ENCODE peak calls at places on chromosomes 6 and 20, in four cellular contexts. G, C, S and V are unnamed samples. For H3K9me3, the result is how much of the 10 kb centered on the place peaks cover.

GRCh38 chr6:145842693-145843546 is 28.3 kb upstream of the FBXO30 start:
- DNase-seq in G (no peak), S (no peak), C (no peak), V (no peak)

GRCh38 chr6:27468334-27468733 is 4.6 kb downstream of the ZNF184 start:
- DNase-seq in S (no peak), G (no peak), C (no peak), V (no peak)

GRCh38 chr6:34292954-34293353 is 44.1 kb upstream of the SMIM29 start:
- DNase-seq in S (no peak), G (no peak), C (no peak), V (no peak)

GRCh38 chr6:165729307-165729936 is 66.4 kb upstream of the PDE10A start:
- DNase-seq in G (peak), S (peak), C (no peak), V (no peak)

GRCh38 chr6:159180001-159180400 is 10.8 kb downstream of the FNDC1 start:
- DNase-seq in G (no peak), C (no peak), S (no peak), V (no peak)

GRCh38 chr6:108169801-108170606 is 4.2 kb downstream of the NR2E1 start:
- DNase-seq in C (no peak), G (peak), S (no peak), V (no peak)

GRCh38 chr6:53318429-53318828 is 30.3 kb downstream of the ELOVL5 start:
- DNase-seq in C (no peak), G (no peak), S (no peak), V (no peak)

GRCh38 chr6:108737594-108738546 is 110.4 kb upstream of the ARMC2 start:
- DNase-seq in C (no peak), S (no peak), G (no peak), V (no peak)

GRCh38 chr6:166862978-166863530 is 93.3 kb downstream of the RNASET2 start:
- DNase-seq in S (no peak), C (no peak), G (no peak), V (no peak)

GRCh38 chr6:113558966-113559365 is 298.2 kb upstream of the MARCKS start:
- DNase-seq in S (no peak), G (no peak), C (no peak), V (no peak)

GRCh38 chr20:55800501-55800900 is 204.8 kb downstream of the CBLN4 start:
- DNase-seq in S (no peak), C (no peak), G (no peak), V (no peak)

GRCh38 chr20:15012551-15012950 is 675.1 kb upstream of the FLRT3 start:
- DNase-seq in G (no peak), C (no peak), S (no peak), V (no peak)

GRCh38 chr6:44478158-44478557 is 90.7 kb downstream of the CDC5L start:
- DNase-seq in S (no peak), G (no peak), C (no peak), V (no peak)

GRCh38 chr20:24708411-24709295 is 239.2 kb downstream of the SYNDIG1 start:
- DNase-seq in S (no peak), C (no peak), G (peak), V (no peak)

GRCh38 chr6:33428219-33428890 is 8.5 kb downstream of the SYNGAP1 start:
- DNase-seq in G (no peak), S (peak), C (no peak), V (no peak)

GRCh38 chr6:54801669-54802068 is 44.9 kb upstream of the FAM83B start:
- DNase-seq in C (no peak), G (no peak), S (no peak), V (no peak)

GRCh38 chr6:135411339-135411738 is 86.2 kb downstream of the AHI1 start:
- DNase-seq in S (peak), G (no peak), C (no peak), V (no peak)

GRCh38 chr20:33438481-33438880 is 5.1 kb downstream of the SNTA1 start:
- DNase-seq in G (no peak), C (no peak), S (no peak), V (no peak)

GRCh38 chr6:113595921-113596376 is 261.2 kb upstream of the MARCKS start:
- DNase-seq in G (no peak), C (no peak), S (no peak), V (no peak)

GRCh38 chr6:89357390-89357789 is 4.9 kb upstream of the UBE2J1 start:
- DNase-seq in C (peak), S (no peak), G (no peak), V (no peak)

GRCh38 chr20:17457064-17457463 is 74.1 kb downstream of the BFSP1 start:
- DNase-seq in G (no peak), S (no peak), C (no peak), V (no peak)

GRCh38 chr6:152980656-152981055 is 2.2 kb downstream of the FBXO5 start:
- DNase-seq in S (no peak), G (no peak), C (no peak), V (no peak)

GRCh38 chr6:119865466-119866350 is 516.1 kb upstream of the MAN1A1 start:
- DNase-seq in C (no peak), G (no peak), S (no peak), V (no peak)

GRCh38 chr6:38856490-38856889 is 141.4 kb downstream of the DNAH8 start:
- DNase-seq in G (no peak), S (no peak), C (no peak), V (no peak)

GRCh38 chr20:32149566-32150170 is 40.2 kb downstream of the TM9SF4 start:
- DNase-seq in S (no peak), C (no peak), G (no peak), V (no peak)

GRCh38 chr6:27940766-27941165 is 16.3 kb upstream of the OR2B6 start:
- DNase-seq in S (no peak), C (no peak), G (no peak), V (no peak)

GRCh38 chr6:26155066-26155925 is 68.1 kb downstream of the HFE start:
- DNase-seq in G (no peak), C (no peak), S (peak), V (no peak)

GRCh38 chr6:170575250-170575649 is 9.2 kb downstream of the PDCD2 start:
- DNase-seq in C (no peak), S (peak), G (no peak), V (no peak)

GRCh38 chr6:5126214-5126613 is 41.1 kb downstream of the PPP1R3G start:
- DNase-seq in C (no peak), S (peak), G (no peak), V (no peak)

GRCh38 chr20:37519508-37520416 is 1.3 kb upstream of the NNAT start:
- DNase-seq in S (peak), G (peak), C (no peak), V (no peak)
- H3K4me3 ChIP-seq in S (no peak), G (peak), C (no peak), V (no peak)

GRCh38 chr20:63522091-63522868 is 1.7 kb downstream of the PPDPF start:
- DNase-seq in C (no peak), S (no peak), G (peak), V (no peak)
- TF ChIP-seq SUZ12 in C (no peak), S (no peak), G (no peak), V (no peak)

GRCh38 chr20:58853976-58854637 is 1.6 kb downstream of the GNAS start:
- DNase-seq in C (no peak), S (no peak), G (no peak), V (no peak)
- H3K9me3 ChIP-seq in C (under half), S (under half), G (under half), V (under half)

GRCh38 chr20:49769125-49769581 is 43.5 kb upstream of the SLC9A8 start:
- DNase-seq in G (no peak), S (no peak), C (no peak), V (no peak)

GRCh38 chr20:49766979-49767419 is 45.6 kb upstream of the SLC9A8 start:
- DNase-seq in S (no peak), C (no peak), G (no peak), V (no peak)

GRCh38 chr20:49770634-49771033 is 42.0 kb upstream of the SLC9A8 start:
- DNase-seq in G (no peak), S (no peak), C (no peak), V (no peak)

GRCh38 chr20:49765846-49766541 is 46.6 kb upstream of the SLC9A8 start:
- DNase-seq in G (no peak), C (no peak), S (no peak), V (no peak)

DNA sequence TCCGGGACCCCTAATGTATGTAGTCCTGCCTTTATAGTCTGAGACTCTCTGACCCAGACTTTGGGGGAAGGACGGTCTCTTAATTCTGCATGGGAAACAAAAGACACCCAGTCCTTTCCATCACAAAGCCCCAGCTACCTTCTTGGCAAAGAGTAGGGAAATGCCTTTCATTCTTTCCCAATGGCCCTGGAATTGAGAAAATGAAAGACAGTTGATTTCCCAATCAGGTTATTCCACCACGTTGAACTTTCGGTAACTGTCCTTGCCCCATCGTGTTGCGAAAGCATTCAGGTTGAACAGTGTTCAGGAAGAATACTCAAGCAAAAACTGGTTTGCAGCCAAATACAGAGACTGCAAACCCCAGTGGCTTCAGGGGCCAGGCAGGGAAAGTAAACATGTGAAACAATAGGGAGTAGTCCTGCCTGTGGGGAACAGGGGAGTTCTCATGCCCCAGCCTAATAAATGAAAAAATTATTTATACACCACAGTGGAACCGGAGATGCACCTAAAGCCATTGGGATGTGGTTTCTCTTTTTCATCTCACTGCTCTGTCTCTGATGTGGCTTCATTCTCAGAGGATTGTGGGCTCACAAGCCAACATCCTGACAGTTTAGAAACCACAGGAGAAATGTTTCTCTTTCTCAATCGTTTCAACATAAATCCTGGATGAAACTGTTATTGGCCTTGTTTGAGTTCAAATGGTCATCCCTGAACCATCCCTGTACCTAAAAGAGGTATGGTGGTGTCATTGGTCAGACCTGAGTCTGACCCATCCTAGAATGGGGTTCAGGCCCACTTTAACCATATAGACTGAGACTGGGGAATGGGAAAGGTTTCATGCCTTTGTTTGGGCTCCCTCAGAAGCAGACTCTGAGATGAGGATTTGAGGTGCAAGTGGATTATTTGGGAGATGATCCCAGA is 44.2 kb upstream of the SLC9A8 start:
- DNase-seq in S (peak), G (peak), C (peak), V (peak)
- H3K4me3 ChIP-seq in S (no peak), G (no peak), C (peak), V (no peak)

GRCh38 chr20:2005359-2005758 is 11.5 kb upstream of the PDYN start:
- DNase-seq in C (no peak), G (no peak), S (no peak), V (no peak)

GRCh38 chr20:2004171-2004570 is 10.3 kb upstream of the PDYN start:
- DNase-seq in G (no peak), C (no peak), S (no peak), V (no peak)

GRCh38 chr20:2005831-2006426 is 12.1 kb upstream of the PDYN start:
- DNase-seq in S (peak), G (peak), C (no peak), V (peak)

GRCh38 chr20:2010533-2010932 is 16.7 kb upstream of the PDYN start:
- DNase-seq in G (peak), C (no peak), S (no peak), V (peak)

DNA sequence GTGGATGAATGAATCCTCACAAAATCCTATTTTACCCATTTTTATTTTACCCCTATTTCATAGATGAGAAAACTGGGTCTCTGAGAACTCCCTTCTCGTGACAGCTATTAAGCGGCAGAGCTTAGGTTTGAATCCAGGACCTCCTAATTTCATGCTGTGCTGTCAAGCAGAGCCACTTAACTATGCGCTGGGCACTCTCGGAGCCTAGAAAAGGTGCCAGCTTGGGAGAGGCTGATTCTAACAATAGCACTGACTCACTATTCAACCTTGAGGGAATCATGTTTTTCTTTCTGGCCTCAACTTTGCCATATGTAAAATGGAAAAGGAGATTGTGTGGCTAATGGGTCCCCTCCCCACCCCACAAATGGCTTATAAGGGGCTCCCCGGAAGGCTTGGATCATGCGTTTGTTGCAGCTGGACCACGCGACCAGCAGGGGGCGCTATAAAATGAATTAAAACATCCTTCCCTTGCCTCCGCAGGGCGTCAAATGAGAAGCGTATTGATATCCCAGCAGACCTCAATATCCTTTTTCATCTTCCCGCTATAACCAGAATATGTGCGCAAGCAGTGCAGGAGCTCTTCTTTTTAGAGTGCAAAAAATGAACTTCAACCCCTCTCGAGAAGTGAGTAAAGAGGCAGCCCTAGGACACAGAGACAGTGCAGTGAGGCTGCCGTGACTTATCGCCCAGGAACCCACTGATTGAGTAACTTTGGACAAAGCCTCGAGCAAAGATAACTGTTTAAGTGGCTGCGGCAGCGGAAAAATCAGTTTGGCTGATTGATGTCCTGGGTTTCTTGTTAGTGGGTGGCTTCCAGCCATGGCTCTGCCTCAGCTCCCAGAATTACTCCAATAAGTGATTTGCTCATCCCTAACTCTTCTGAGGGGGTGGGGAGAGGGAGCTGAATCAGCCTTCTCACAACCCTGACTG is 12.9 kb upstream of the PDYN start:
- DNase-seq in G (peak), S (peak), C (no peak), V (no peak)
- TF ChIP-seq SUZ12 in G (no peak), S (no peak), C (no peak), V (no peak)

DNA sequence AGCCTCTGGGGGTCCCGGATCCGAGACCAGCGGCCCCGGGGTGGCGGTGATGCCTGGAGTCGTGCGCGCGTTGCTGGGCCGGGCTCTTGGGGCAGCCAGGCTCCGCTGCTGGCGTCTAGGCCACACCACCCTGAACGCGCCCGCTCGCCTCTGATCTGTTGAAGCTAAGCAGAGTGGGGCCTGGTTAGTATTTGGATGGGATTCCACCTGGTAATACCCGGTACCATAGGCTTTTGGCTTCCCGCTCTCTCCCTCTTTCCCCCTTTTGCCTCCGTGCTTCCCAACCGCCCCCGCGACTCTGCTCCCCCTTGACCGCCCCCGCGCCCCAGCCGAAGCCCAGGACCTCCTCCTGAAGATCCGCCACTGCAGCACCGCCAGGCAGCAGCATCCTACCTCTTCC is 1383.5 kb upstream of the DEFB115 start:
- DNase-seq in G (peak), S (no peak), C (no peak), V (no peak)
- H3K9me3 ChIP-seq in G (half or more), S (half or more), C (under half), V (under half)

DNA sequence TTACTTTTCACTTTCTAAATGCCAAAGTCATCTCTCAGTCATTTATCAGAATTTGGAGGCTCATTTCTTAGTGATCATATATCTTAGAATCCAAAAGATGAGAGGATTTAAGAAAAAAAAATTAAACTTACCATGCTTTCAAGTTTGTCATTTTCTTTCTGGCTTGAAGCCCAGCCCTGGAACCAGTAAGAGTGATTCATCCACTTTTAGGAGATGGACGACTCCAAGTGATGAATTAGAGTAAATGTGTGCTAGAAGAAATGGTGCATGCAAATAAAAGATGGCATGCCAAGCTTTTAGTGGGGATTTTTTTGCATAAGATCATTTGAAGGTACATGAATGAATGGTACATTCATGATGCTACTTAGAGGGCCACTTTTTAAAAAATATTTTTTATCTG is 20.1 kb downstream of the PLCB1 start:
- DNase-seq in C (no peak), G (no peak), S (no peak), V (no peak)
- H3K4me3 ChIP-seq in C (no peak), G (no peak), S (no peak), V (no peak)